ENCODE peak calls at places on chromosome 14, in six cellular contexts. Q, O, M, Z, D and J are unnamed samples.

GRCh38 chr14:94685681-94686485 is 73.7 kb downstream of the SERPINA3 start:
- DNase-seq in Q (no peak), O (peak), M (no peak), Z (no peak), D (no peak), J (no peak)

GRCh38 chr14:102568115-102568614 is 24.3 kb upstream of the RCOR1 start:
- DNase-seq in Q (no peak), O (no peak), M (peak), Z (no peak), D (no peak), J (no peak)

GRCh38 chr14:69357544-69358200 is 40.4 kb downstream of the ERH start:
- DNase-seq in Q (no peak), O (no peak), M (no peak), Z (no peak), D (no peak), J (no peak)

GRCh38 chr14:100438678-100439592 is 115.8 kb downstream of the SLC25A47 start:
- DNase-seq in Q (no peak), O (no peak), M (peak), Z (peak), D (peak), J (peak)

GRCh38 chr14:102517412-102518062 is 8.0 kb upstream of the ANKRD9 start:
- DNase-seq in Q (peak), O (peak), M (no peak), Z (no peak), D (peak), J (no peak)

GRCh38 chr14:57831981-57832380 is 33.9 kb downstream of the SLC35F4 start:
- DNase-seq in Q (no peak), O (no peak), M (no peak), Z (no peak), D (no peak), J (no peak)

GRCh38 chr14:51897791-51898190 is 37.4 kb downstream of the GNG2 start:
- DNase-seq in Q (no peak), O (no peak), M (no peak), Z (no peak), D (no peak), J (no peak)

GRCh38 chr14:103074699-103075341 is 9.2 kb upstream of the LBHD2 start:
- DNase-seq in Q (no peak), O (peak), M (peak), Z (no peak), D (peak), J (peak)

GRCh38 chr14:90687680-90688079 is 128.6 kb downstream of the TTC7B start:
- DNase-seq in Q (no peak), O (no peak), M (no peak), Z (no peak), D (no peak), J (no peak)

GRCh38 chr14:91149462-91149861 is 35.6 kb downstream of the DGLUCY start:
- DNase-seq in Q (peak), O (no peak), M (peak), Z (peak), D (peak), J (peak)

GRCh38 chr14:55921516-55921915 is 196.7 kb upstream of the PELI2 start:
- DNase-seq in Q (no peak), O (no peak), M (no peak), Z (no peak), D (no peak), J (no peak)

GRCh38 chr14:21987937-21988336 is 314.3 kb upstream of the OR4E1 start:
- DNase-seq in Q (no peak), O (no peak), M (peak), Z (no peak), D (peak), J (no peak)

GRCh38 chr14:39491134-39491541 is 58.9 kb upstream of the FBXO33 start:
- DNase-seq in Q (no peak), O (no peak), M (peak), Z (no peak), D (peak), J (no peak)

GRCh38 chr14:24177928-24178327 is 6.0 kb downstream of the REC8 start:
- DNase-seq in Q (no peak), O (no peak), M (no peak), Z (no peak), D (no peak), J (no peak)

GRCh38 chr14:70073924-70074566 is 114.7 kb downstream of the SLC8A3 start:
- DNase-seq in Q (peak), O (peak), M (peak), Z (peak), D (peak), J (peak)

GRCh38 chr14:92408186-92408585 is 85.2 kb downstream of the SLC24A4 start:
- DNase-seq in Q (no peak), O (no peak), M (peak), Z (peak), D (peak), J (peak)

GRCh38 chr14:69937367-69937777 is 58.2 kb downstream of the SMOC1 start:
- DNase-seq in Q (no peak), O (no peak), M (no peak), Z (no peak), D (no peak), J (no peak)

GRCh38 chr14:66038214-66038977 is 447.8 kb upstream of the CCDC196 start:
- DNase-seq in Q (peak), O (no peak), M (peak), Z (no peak), D (peak), J (peak)

GRCh38 chr14:105193916-105194782 is 13.0 kb upstream of the NUDT14 start:
- DNase-seq in Q (no peak), O (no peak), M (no peak), Z (no peak), D (peak), J (no peak)

GRCh38 chr14:103436533-103436932 is 51.3 kb downstream of the MARK3 start:
- DNase-seq in Q (no peak), O (no peak), M (peak), Z (no peak), D (peak), J (peak)

GRCh38 chr14:51095854-51096823 is 1.2 kb upstream of the TRIM9 start:
- DNase-seq in Q (peak), O (no peak), M (no peak), Z (no peak), D (peak), J (peak)

GRCh38 chr14:92546347-92547053 is 32.9 kb downstream of the RIN3 start:
- DNase-seq in Q (no peak), O (no peak), M (peak), Z (no peak), D (peak), J (peak)

GRCh38 chr14:92668266-92668973 is 80.0 kb downstream of the LGMN start:
- DNase-seq in Q (no peak), O (no peak), M (no peak), Z (no peak), D (no peak), J (no peak)

GRCh38 chr14:60090864-60091519 is 731 bp upstream of the PCNX4 start:
- DNase-seq in Q (peak), O (peak), M (peak), Z (peak), D (peak), J (peak)

GRCh38 chr14:56199095-56199975 is 81.1 kb downstream of the PELI2 start:
- DNase-seq in Q (peak), O (no peak), M (no peak), Z (no peak), D (peak), J (peak)

GRCh38 chr14:96629082-96629481 is 126.9 kb downstream of the PAPOLA start:
- DNase-seq in Q (no peak), O (no peak), M (no peak), Z (no peak), D (no peak), J (no peak)

GRCh38 chr14:31777312-31777711 is 216.1 kb downstream of the NUBPL start:
- DNase-seq in Q (no peak), O (no peak), M (no peak), Z (no peak), D (no peak), J (no peak)

GRCh38 chr14:22887260-22887989 is 4.4 kb downstream of the REM2 start:
- DNase-seq in Q (peak), O (no peak), M (peak), Z (peak), D (peak), J (peak)

GRCh38 chr14:91327201-91327600 is 82.7 kb upstream of the GPR68 start:
- DNase-seq in Q (no peak), O (peak), M (no peak), Z (no peak), D (no peak), J (no peak)

GRCh38 chr14:64641760-64642159 is 62.5 kb upstream of the PLEKHG3 start:
- DNase-seq in Q (no peak), O (no peak), M (no peak), Z (no peak), D (no peak), J (no peak)

GRCh38 chr14:77612011-77612620 is 4.3 kb downstream of the SPTLC2 start:
- DNase-seq in Q (no peak), O (no peak), M (peak), Z (no peak), D (peak), J (peak)

GRCh38 chr14:94227029-94227428 is 52.9 kb downstream of the PPP4R4 start:
- DNase-seq in Q (no peak), O (no peak), M (no peak), Z (no peak), D (peak), J (peak)

GRCh38 chr14:104095426-104096310 is 10.2 kb downstream of the ASPG start:
- DNase-seq in Q (no peak), O (peak), M (no peak), Z (no peak), D (no peak), J (no peak)

DNA sequence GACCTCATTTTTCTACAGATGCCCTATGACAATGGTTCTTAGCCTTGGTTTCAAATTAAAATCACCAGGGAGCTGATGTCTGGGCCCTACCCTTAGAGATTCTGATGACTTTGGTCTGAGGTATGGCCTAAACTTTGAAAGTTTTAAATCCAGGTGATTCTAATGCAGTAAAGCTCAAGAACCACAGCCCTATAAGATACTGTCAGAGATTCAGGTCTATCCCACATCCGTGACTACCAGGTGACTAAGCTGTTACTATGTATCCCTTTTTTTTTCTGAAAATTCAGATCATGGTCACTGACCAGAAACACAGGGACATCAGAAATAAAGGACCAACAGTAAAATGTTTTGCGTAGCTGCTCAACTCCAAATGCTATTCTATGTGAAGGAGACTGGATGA is 148.8 kb upstream of the BMP4 start:
- DNase-seq in Q (no peak), O (no peak), M (peak), Z (no peak), D (no peak), J (no peak)
- H3K4me3 ChIP-seq in Q (no peak), O (no peak), M (peak), Z (no peak), D (no peak), J (no peak)

DNA sequence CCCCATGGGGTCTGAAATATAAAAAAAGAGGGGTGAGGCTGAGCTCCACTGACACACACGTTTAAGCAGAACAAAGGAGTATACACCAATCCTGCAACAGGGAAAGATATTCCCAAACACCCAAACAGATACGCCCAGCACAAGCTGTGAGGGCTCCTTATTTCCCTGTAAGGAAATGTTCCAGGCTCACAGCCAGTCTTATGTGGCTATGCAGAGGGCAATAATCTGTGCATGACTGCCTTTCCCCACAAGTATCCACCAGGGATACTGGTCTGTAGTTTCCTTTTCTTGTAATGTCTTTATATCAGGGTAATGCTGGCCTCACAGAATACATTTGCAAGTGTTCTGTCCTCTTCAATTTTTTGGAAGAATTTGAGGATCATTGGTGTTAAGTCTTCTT is 141.7 kb upstream of the DAAM1 start:
- DNase-seq in Q (no peak), O (no peak), M (no peak), Z (no peak), D (no peak), J (no peak)
- H3K4me3 ChIP-seq in Q (no peak), O (no peak), M (no peak), Z (no peak), D (no peak), J (no peak)

GRCh38 chr14:47102472-47102871 is 450.9 kb upstream of the RPL10L start:
- DNase-seq in Q (no peak), O (no peak), M (no peak), Z (no peak), D (no peak), J (no peak)

GRCh38 chr14:47103781-47104180 is 452.2 kb upstream of the RPL10L start:
- DNase-seq in Q (no peak), O (no peak), M (no peak), Z (no peak), D (no peak), J (no peak)
- H3K4me3 ChIP-seq in Q (no peak), O (no peak), M (no peak), Z (no peak), D (no peak), J (no peak)

DNA sequence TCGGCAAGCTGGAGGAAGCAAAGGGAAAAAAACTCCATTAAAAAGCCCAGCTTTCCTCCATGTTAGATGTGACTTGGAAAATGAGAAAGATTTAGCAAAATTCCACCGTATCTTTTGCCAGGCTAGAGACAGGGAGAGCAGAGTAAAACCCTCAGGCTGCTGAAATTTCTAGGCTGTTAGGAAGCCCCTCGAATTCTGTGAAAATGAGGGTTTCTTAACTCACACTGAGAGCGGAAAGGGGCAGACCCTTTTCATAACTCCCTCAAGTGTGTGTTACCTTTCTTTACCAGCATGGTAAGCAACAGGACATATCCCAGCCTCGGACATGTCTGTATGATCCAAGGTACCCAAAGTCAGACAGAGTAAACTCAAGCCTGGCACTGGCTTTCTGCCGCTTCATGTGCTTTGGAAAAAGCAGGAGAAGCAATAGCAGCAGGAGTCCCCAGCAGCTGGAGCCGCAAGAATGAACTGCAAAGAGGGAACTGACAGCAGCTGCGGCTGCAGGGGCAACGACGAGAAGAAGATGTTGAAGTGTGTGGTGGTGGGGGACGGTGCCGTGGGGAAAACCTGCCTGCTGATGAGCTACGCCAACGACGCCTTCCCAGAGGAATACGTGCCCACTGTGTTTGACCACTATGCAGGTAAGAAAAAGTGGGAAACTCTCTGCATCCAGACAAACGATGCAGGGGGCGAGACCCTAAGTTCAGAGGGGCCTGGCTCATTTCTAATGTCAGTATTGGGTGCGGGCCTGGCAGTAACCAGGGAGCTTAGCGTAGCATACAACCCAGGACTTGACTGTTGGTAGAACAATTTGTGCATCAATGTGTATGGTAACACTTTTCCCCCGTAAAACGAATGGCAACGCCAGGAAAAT is at the start of gene RHOJ:
- DNase-seq in Q (peak), O (no peak), M (no peak), Z (no peak), D (peak), J (peak)
- H3K4me3 ChIP-seq in Q (peak), O (peak), M (peak), Z (peak), D (peak), J (peak)